ENCODE peak calls at places on chromosome 11, in four cellular contexts. G is K562, X is IMR-90, I is HepG2. Q is an unnamed sample.

GRCh38 chr11:64072403-64072802 is 36.7 kb downstream of the FLRT1 start:
- DNase-seq in G (no peak), X (no peak), I (no peak), Q (no peak)

GRCh38 chr11:14393129-14393528 is 34.1 kb upstream of the RRAS2 start:
- DNase-seq in I (no peak), X (no peak), G (no peak), Q (no peak)

GRCh38 chr11:120181446-120181992 is 29.3 kb upstream of the OAF start:
- DNase-seq in G (no peak), X (no peak), I (no peak), Q (no peak)

GRCh38 chr11:122293298-122294023 is 177.4 kb upstream of the BLID start:
- DNase-seq in I (no peak), G (no peak), X (peak), Q (no peak)

GRCh38 chr11:121544956-121545355 is 92.2 kb upstream of the SORL1-AS1 start:
- DNase-seq in X (no peak), G (no peak), I (no peak), Q (no peak)

GRCh38 chr11:114044042-114044871 is 15.3 kb upstream of the ZBTB16 start:
- DNase-seq in G (no peak), X (no peak), I (no peak), Q (no peak)

GRCh38 chr11:47566166-47566546 is 757 bp downstream of the PTPMT1 start:
- DNase-seq in G (peak), X (no peak), I (no peak), Q (no peak)

GRCh38 chr11:1205121-1205986 is 17.5 kb upstream of the MUC5B start:
- DNase-seq in I (no peak), X (no peak), G (no peak), Q (no peak)

GRCh38 chr11:110858556-110858921 is 146.3 kb upstream of the ARHGAP20 start:
- DNase-seq in I (no peak), X (no peak), G (no peak), Q (no peak)

GRCh38 chr11:61092280-61092766 is 10.0 kb upstream of the CD5 start:
- DNase-seq in X (no peak), G (no peak), I (no peak), Q (no peak)

GRCh38 chr11:2267306-2267861 is 3.0 kb downstream of the ASCL2 start:
- DNase-seq in I (no peak), G (peak), X (no peak), Q (no peak)

GRCh38 chr11:13140028-13140870 is 131.1 kb downstream of the RASSF10 start:
- DNase-seq in G (no peak), X (peak), I (peak), Q (peak)

GRCh38 chr11:66159585-66159984 is 89.5 kb downstream of the PACS1 start:
- DNase-seq in X (no peak), I (no peak), G (no peak), Q (no peak)

GRCh38 chr11:2263724-2264360 is 6.5 kb downstream of the ASCL2 start:
- DNase-seq in X (no peak), G (no peak), I (no peak), Q (no peak)

GRCh38 chr11:114075891-114076441 is 16.5 kb downstream of the ZBTB16 start:
- DNase-seq in G (peak), X (peak), I (peak), Q (peak)

GRCh38 chr11:109424893-109425292 is 2.9 kb downstream of the C11orf87 start:
- DNase-seq in X (no peak), G (peak), I (peak), Q (no peak)

GRCh38 chr11:41459602-41460405 is at the start of gene LRRC4C:
- DNase-seq in X (no peak), I (no peak), G (no peak), Q (no peak)

GRCh38 chr11:89182773-89183172 is 5.1 kb downstream of the TYR start:
- DNase-seq in G (no peak), I (no peak), X (peak), Q (no peak)

GRCh38 chr11:19055016-19055415 is 5.5 kb downstream of the MRGPRX2 start:
- DNase-seq in G (no peak), I (no peak), X (no peak), Q (no peak)

GRCh38 chr11:79437981-79438630 is 2.7 kb downstream of the TENM4 start:
- DNase-seq in G (no peak), X (peak), I (no peak), Q (no peak)

GRCh38 chr11:31763296-31763695 is 47.8 kb downstream of the PAX6 start:
- DNase-seq in X (no peak), I (no peak), G (no peak), Q (no peak)

GRCh38 chr11:34161361-34161760 is 55.9 kb downstream of the NAT10 start:
- DNase-seq in X (no peak), G (no peak), I (no peak), Q (no peak)

GRCh38 chr11:60782393-60783140 is 2.6 kb upstream of the MS4A10 start:
- DNase-seq in I (no peak), X (no peak), G (no peak), Q (no peak)

GRCh38 chr11:5605849-5606248 is 9.4 kb downstream of the TRIM6 start:
- DNase-seq in X (peak), G (no peak), I (no peak), Q (no peak)

GRCh38 chr11:67633758-67634365 is 4.1 kb upstream of the NUDT8 start:
- DNase-seq in G (no peak), X (no peak), I (no peak), Q (no peak)

GRCh38 chr11:14451825-14452224 is 47.8 kb downstream of the COPB1 start:
- DNase-seq in X (peak), G (no peak), I (no peak), Q (no peak)

GRCh38 chr11:109016724-109017123 is 351.9 kb downstream of the DDX10 start:
- DNase-seq in G (no peak), I (no peak), X (no peak), Q (no peak)

GRCh38 chr11:12276831-12277475 is 100.4 kb upstream of the PARVA start:
- DNase-seq in G (no peak), I (no peak), X (no peak), Q (no peak)

GRCh38 chr11:117303101-117303500 is 12.0 kb downstream of the BACE1-AS start:
- DNase-seq in G (no peak), I (peak), X (no peak), Q (no peak)

GRCh38 chr11:12235945-12236743 is 125.8 kb downstream of the MICAL2 start:
- DNase-seq in X (peak), I (peak), G (peak), Q (peak)

GRCh38 chr11:27926981-27927481 is 180.9 kb downstream of the KIF18A start:
- DNase-seq in X (peak), G (peak), I (no peak), Q (peak)

GRCh38 chr11:124086447-124086846 is 28.8 kb upstream of the VWA5A start:
- DNase-seq in X (no peak), I (no peak), G (no peak), Q (no peak)

GRCh38 chr11:78825531-78825930 is 250.9 kb upstream of the NARS2 start:
- DNase-seq in I (no peak), G (no peak), X (peak), Q (no peak)

GRCh38 chr11:44305643-44306468 is 4.1 kb downstream of the ALX4 start:
- DNase-seq in X (no peak), I (no peak), G (no peak), Q (no peak)
- TF ChIP-seq RAD21 in X (no peak), I (no peak), G (no peak), Q (no peak)

GRCh38 chr11:134639586-134640330 is 227.7 kb upstream of the B3GAT1 start:
- DNase-seq in X (no peak), I (no peak), G (peak), Q (no peak)
- TF ChIP-seq MAZ in X (no peak), I (no peak), G (no peak), Q (no peak)

DNA sequence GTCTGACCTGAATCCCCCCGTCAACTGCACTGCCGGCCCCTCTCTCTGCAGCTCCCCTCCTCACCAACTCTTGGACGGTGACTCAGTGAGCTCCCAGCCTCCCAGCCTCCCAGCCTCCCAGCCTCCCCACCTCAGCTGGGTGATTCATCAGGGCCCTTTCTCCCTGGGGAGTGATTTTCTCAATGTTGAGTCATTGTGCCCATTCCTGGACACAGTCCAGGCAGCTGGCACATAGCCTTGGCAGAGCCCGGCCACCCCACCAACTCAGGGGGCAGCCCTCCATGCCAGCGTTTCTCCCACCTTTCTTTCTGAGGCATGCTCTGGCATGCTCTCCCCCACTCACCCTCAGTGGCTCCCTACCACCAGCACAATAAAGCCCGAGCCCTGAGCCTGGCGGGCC is 30.7 kb downstream of the PDE2A start:
- DNase-seq in X (no peak), I (no peak), G (no peak), Q (peak)
- TF ChIP-seq RAD21 in X (no peak), I (no peak), G (no peak), Q (no peak)

GRCh38 chr11:62648967-62649364 is 2.6 kb upstream of the GANAB start:
- DNase-seq in I (no peak), G (no peak), X (no peak), Q (no peak)

GRCh38 chr11:62648185-62648966 is 2.0 kb upstream of the GANAB start:
- DNase-seq in X (no peak), G (no peak), I (no peak), Q (no peak)

GRCh38 chr11:62649486-62649885 is 3.1 kb upstream of the GANAB start:
- DNase-seq in I (no peak), G (no peak), X (no peak), Q (no peak)

GRCh38 chr11:62654297-62654696 is 1.2 kb upstream of the INTS5 start:
- DNase-seq in I (no peak), G (no peak), X (no peak), Q (no peak)

DNA sequence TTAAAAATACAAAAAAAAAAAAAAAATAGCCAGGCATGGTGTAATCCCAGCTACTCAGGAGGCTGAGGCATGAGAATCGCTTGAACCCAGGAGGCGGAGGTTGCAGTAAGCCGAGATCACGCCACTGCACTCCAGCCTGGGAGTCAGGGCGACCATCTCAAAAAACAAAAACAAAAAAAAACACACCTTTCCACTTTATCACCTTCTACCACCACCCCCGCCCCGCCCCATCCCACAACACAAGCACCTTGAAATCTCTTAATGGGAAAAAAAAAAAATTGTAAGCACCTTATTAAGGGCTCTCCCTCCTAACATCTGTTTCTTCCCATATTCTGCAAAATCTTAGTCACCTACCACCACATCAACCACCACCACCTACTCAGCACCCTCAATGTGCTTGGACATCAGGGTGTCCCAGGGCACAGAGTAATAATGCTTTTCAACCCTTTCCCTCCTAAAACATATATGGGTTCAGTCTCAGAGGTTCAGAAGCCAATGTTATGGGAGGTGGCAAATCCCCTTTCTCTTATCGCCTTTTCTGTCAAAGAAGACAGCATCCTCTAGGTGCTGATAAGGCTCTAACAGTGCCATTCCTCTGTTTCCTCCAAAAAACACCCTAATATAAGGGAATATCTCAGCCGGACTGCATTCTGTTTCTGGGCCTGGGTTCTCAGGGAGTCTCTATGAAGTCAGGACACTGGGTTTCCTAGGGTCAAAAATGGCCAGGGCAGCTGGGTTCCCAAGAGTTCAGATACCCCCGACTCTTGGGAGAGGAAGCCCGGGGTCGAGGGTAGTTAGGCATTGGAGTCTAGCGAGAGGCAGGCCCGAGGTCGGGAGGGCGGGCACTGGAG is 721 bp downstream of the INTS5 start:
- DNase-seq in X (no peak), I (no peak), G (peak), Q (no peak)
- TF ChIP-seq MAZ in X (no peak), I (no peak), G (no peak), Q (no peak)

GRCh38 chr11:77473001-77473800 is 693 bp downstream of the PAK1 start:
- DNase-seq in X (no peak), G (peak), I (no peak), Q (peak)
- TF ChIP-seq RAD21 in X (no peak), G (no peak), I (no peak), Q (no peak)

GRCh38 chr11:69073445-69073844 is 24.7 kb downstream of the TPCN2 start:
- DNase-seq in X (no peak), G (peak), I (no peak), Q (no peak)

GRCh38 chr11:69074375-69074774 is 25.6 kb downstream of the TPCN2 start:
- DNase-seq in I (no peak), X (no peak), G (peak), Q (no peak)

GRCh38 chr11:69074786-69075185 is 26.1 kb downstream of the TPCN2 start:
- DNase-seq in G (no peak), X (no peak), I (no peak), Q (no peak)

GRCh38 chr11:69076129-69076791 is 27.5 kb downstream of the TPCN2 start:
- DNase-seq in G (no peak), I (no peak), X (peak), Q (no peak)

GRCh38 chr11:69075421-69076128 is 26.8 kb downstream of the TPCN2 start:
- DNase-seq in G (peak), X (peak), I (no peak), Q (no peak)
- TF ChIP-seq MAZ in G (no peak), X (peak), I (no peak), Q (no peak)

DNA sequence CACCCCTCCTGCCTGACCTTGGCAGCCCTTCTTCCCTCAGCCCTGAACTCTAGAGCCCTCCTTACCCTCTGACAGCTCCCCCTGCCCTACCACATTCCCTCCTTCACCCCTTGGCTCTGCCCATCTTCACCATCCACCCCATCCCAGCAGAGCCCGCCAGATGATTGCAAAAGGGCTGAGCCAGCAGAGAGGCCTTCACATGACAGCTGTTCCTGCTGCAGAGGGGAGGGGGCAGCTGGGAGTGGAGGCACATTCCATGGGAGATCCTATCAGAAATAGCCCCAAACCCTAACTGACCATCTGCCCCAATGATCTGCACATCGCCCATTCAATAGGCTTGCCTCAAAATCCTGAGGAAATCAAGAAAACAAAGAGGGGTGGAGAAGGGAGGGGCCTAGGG is 7.8 kb upstream of the AHNAK start:
- DNase-seq in G (no peak), X (no peak), I (no peak), Q (no peak)
- TF ChIP-seq RAD21 in G (no peak), X (no peak), I (no peak), Q (no peak)

GRCh38 chr11:4140067-4140636 is 45.6 kb downstream of the RRM1 start:
- DNase-seq in X (no peak), G (no peak), I (no peak), Q (no peak)

GRCh38 chr11:4134844-4135243 is 40.2 kb downstream of the RRM1 start:
- DNase-seq in X (peak), G (no peak), I (peak), Q (peak)
- TF ChIP-seq MAZ in X (no peak), G (no peak), I (no peak), Q (no peak)

GRCh38 chr11:104095791-104096190 is 59.4 kb downstream of the DDI1 start:
- DNase-seq in X (no peak), I (no peak), G (no peak), Q (no peak)
- TF ChIP-seq RAD21 in X (no peak), I (no peak), G (no peak), Q (no peak)

GRCh38 chr11:96760815-96761214 is 371.0 kb downstream of the JRKL start:
- DNase-seq in X (no peak), G (no peak), I (no peak), Q (no peak)

GRCh38 chr11:96758957-96759356 is 369.1 kb downstream of the JRKL start:
- DNase-seq in I (no peak), X (no peak), G (no peak), Q (no peak)

GRCh38 chr11:96761451-96761850 is 371.6 kb downstream of the JRKL start:
- DNase-seq in G (no peak), X (no peak), I (no peak), Q (no peak)

GRCh38 chr11:96763244-96763643 is 373.4 kb downstream of the JRKL start:
- DNase-seq in G (peak), X (no peak), I (no peak), Q (no peak)

GRCh38 chr11:96760306-96760705 is 370.5 kb downstream of the JRKL start:
- DNase-seq in G (no peak), I (no peak), X (no peak), Q (no peak)
- TF ChIP-seq MAZ in G (no peak), I (no peak), X (no peak), Q (no peak)

Q was measured in A549.